ENCODE peak calls at places on chromosomes 7 and 10, in nine cellular contexts. One of them, this sample, is unnamed.

GRCh38 chr10:119724630-119725549 is 960 bp upstream of the INPP5F start:
- DNase-seq in activated naive CD4-positive, alpha-beta T cell: no peak
- DNase-seq in fibroblast of the aortic adventitia: peak
- DNase-seq in HTR-8/SVneo: no peak
- DNase-seq in AG04450: no peak
- DNase-seq in ACHN: peak
- DNase-seq in Ammon's horn: peak
- DNase-seq in AG09309: no peak
- DNase-seq in T-helper 1 cell: no peak
- DNase-seq in this sample: peak

GRCh38 chr7:94050046-94050445 is 45.9 kb upstream of the BET1 start:
- DNase-seq in activated naive CD4-positive, alpha-beta T cell: no peak
- DNase-seq in fibroblast of the aortic adventitia: no peak
- DNase-seq in HTR-8/SVneo: no peak
- DNase-seq in AG04450: no peak
- DNase-seq in ACHN: no peak
- DNase-seq in Ammon's horn: peak
- DNase-seq in AG09309: no peak
- DNase-seq in T-helper 1 cell: no peak
- DNase-seq in this sample: no peak

GRCh38 chr7:96320437-96320836 is 1.5 kb downstream of the SLC25A13 start:
- DNase-seq in activated naive CD4-positive, alpha-beta T cell: no peak
- DNase-seq in fibroblast of the aortic adventitia: no peak
- DNase-seq in HTR-8/SVneo: no peak
- DNase-seq in AG04450: no peak
- DNase-seq in ACHN: no peak
- DNase-seq in Ammon's horn: no peak
- DNase-seq in AG09309: no peak
- DNase-seq in T-helper 1 cell: peak
- DNase-seq in this sample: no peak

GRCh38 chr7:45884136-45884535 is 4.2 kb upstream of the IGFBP1 start:
- DNase-seq in activated naive CD4-positive, alpha-beta T cell: no peak
- DNase-seq in fibroblast of the aortic adventitia: no peak
- DNase-seq in HTR-8/SVneo: no peak
- DNase-seq in AG04450: no peak
- DNase-seq in ACHN: no peak
- DNase-seq in Ammon's horn: no peak
- DNase-seq in AG09309: no peak
- DNase-seq in T-helper 1 cell: no peak
- DNase-seq in this sample: no peak

GRCh38 chr10:128468462-128468861 is 342.2 kb upstream of the MKI67 start:
- DNase-seq in activated naive CD4-positive, alpha-beta T cell: no peak
- DNase-seq in fibroblast of the aortic adventitia: no peak
- DNase-seq in HTR-8/SVneo: no peak
- DNase-seq in AG04450: no peak
- DNase-seq in ACHN: no peak
- DNase-seq in Ammon's horn: no peak
- DNase-seq in AG09309: no peak
- DNase-seq in T-helper 1 cell: no peak
- DNase-seq in this sample: peak

GRCh38 chr7:155578016-155578415 is 31.7 kb upstream of the CNPY1 start:
- DNase-seq in activated naive CD4-positive, alpha-beta T cell: no peak
- DNase-seq in fibroblast of the aortic adventitia: no peak
- DNase-seq in HTR-8/SVneo: no peak
- DNase-seq in AG04450: no peak
- DNase-seq in ACHN: no peak
- DNase-seq in Ammon's horn: no peak
- DNase-seq in AG09309: no peak
- DNase-seq in T-helper 1 cell: no peak
- DNase-seq in this sample: no peak

GRCh38 chr10:24916365-24916764 is 36.0 kb downstream of the PRTFDC1 start:
- DNase-seq in activated naive CD4-positive, alpha-beta T cell: no peak
- DNase-seq in fibroblast of the aortic adventitia: no peak
- DNase-seq in HTR-8/SVneo: no peak
- DNase-seq in AG04450: no peak
- DNase-seq in ACHN: no peak
- DNase-seq in Ammon's horn: no peak
- DNase-seq in AG09309: no peak
- DNase-seq in T-helper 1 cell: peak
- DNase-seq in this sample: no peak

GRCh38 chr10:119209736-119210355 is 2.5 kb downstream of the GRK5 start:
- DNase-seq in activated naive CD4-positive, alpha-beta T cell: no peak
- DNase-seq in fibroblast of the aortic adventitia: peak
- DNase-seq in HTR-8/SVneo: no peak
- DNase-seq in AG04450: no peak
- DNase-seq in ACHN: peak
- DNase-seq in Ammon's horn: no peak
- DNase-seq in AG09309: no peak
- DNase-seq in T-helper 1 cell: no peak
- DNase-seq in this sample: no peak

GRCh38 chr10:84395581-84395980 is 67.2 kb downstream of the CCSER2 start:
- DNase-seq in activated naive CD4-positive, alpha-beta T cell: no peak
- DNase-seq in fibroblast of the aortic adventitia: no peak
- DNase-seq in HTR-8/SVneo: no peak
- DNase-seq in AG04450: no peak
- DNase-seq in ACHN: no peak
- DNase-seq in Ammon's horn: no peak
- DNase-seq in AG09309: no peak
- DNase-seq in T-helper 1 cell: no peak
- DNase-seq in this sample: no peak

GRCh38 chr7:75977741-75978140 is 16.7 kb downstream of the TMEM120A start:
- DNase-seq in activated naive CD4-positive, alpha-beta T cell: no peak
- DNase-seq in fibroblast of the aortic adventitia: peak
- DNase-seq in HTR-8/SVneo: no peak
- DNase-seq in AG04450: no peak
- DNase-seq in ACHN: no peak
- DNase-seq in Ammon's horn: no peak
- DNase-seq in AG09309: no peak
- DNase-seq in T-helper 1 cell: no peak
- DNase-seq in this sample: peak

GRCh38 chr7:85232068-85232467 is 45.2 kb upstream of the SEMA3D start:
- DNase-seq in activated naive CD4-positive, alpha-beta T cell: no peak
- DNase-seq in fibroblast of the aortic adventitia: no peak
- DNase-seq in HTR-8/SVneo: no peak
- DNase-seq in AG04450: no peak
- DNase-seq in ACHN: no peak
- DNase-seq in Ammon's horn: peak
- DNase-seq in AG09309: no peak
- DNase-seq in T-helper 1 cell: no peak
- DNase-seq in this sample: no peak

GRCh38 chr7:102439963-102440795 is 6.8 kb downstream of the ORAI2 start:
- DNase-seq in activated naive CD4-positive, alpha-beta T cell: no peak
- DNase-seq in fibroblast of the aortic adventitia: peak
- DNase-seq in HTR-8/SVneo: peak
- DNase-seq in AG04450: no peak
- DNase-seq in ACHN: peak
- DNase-seq in Ammon's horn: no peak
- DNase-seq in AG09309: no peak
- DNase-seq in T-helper 1 cell: no peak
- DNase-seq in this sample: no peak

GRCh38 chr10:45417746-45418145 is 43.7 kb downstream of the ALOX5 start:
- DNase-seq in activated naive CD4-positive, alpha-beta T cell: no peak
- DNase-seq in fibroblast of the aortic adventitia: no peak
- DNase-seq in HTR-8/SVneo: no peak
- DNase-seq in AG04450: no peak
- DNase-seq in ACHN: no peak
- DNase-seq in Ammon's horn: no peak
- DNase-seq in AG09309: no peak
- DNase-seq in T-helper 1 cell: peak
- DNase-seq in this sample: no peak

GRCh38 chr10:119098576-119098975 is 5.3 kb upstream of the DENND10 start:
- DNase-seq in activated naive CD4-positive, alpha-beta T cell: no peak
- DNase-seq in fibroblast of the aortic adventitia: no peak
- DNase-seq in HTR-8/SVneo: no peak
- DNase-seq in AG04450: no peak
- DNase-seq in ACHN: no peak
- DNase-seq in Ammon's horn: no peak
- DNase-seq in AG09309: no peak
- DNase-seq in T-helper 1 cell: no peak
- DNase-seq in this sample: no peak

GRCh38 chr10:99329238-99329890 is at the start of gene CNNM1:
- DNase-seq in activated naive CD4-positive, alpha-beta T cell: no peak
- DNase-seq in fibroblast of the aortic adventitia: no peak
- DNase-seq in HTR-8/SVneo: peak
- DNase-seq in AG04450: no peak
- DNase-seq in ACHN: peak
- DNase-seq in Ammon's horn: peak
- DNase-seq in AG09309: no peak
- DNase-seq in T-helper 1 cell: peak
- DNase-seq in this sample: no peak

This sample was measured in DMS79.